ENCODE peak calls at places on chromosomes 5 and 9, in ten cellular contexts. One of them, this sample, is unnamed. For H3K36me3, the result is how much of the 10 kb centered on the place peaks cover.

GRCh38 chr5:51987679-51988209 is 604.5 kb downstream of the ISL1 start:
- DNase-seq in cardiac muscle cell: no peak
- DNase-seq in Karpas-422: no peak
- DNase-seq in prostate gland: no peak
- DNase-seq in testis: no peak
- DNase-seq in brain microvascular endothelial cell: no peak
- DNase-seq in uterus: no peak
- DNase-seq in neural progenitor cell: no peak
- DNase-seq in gastrocnemius medialis: no peak
- DNase-seq in aorta: no peak
- DNase-seq in this sample: no peak

GRCh38 chr5:94776167-94776566 is 157.7 kb downstream of the SLF1 start:
- DNase-seq in gastrocnemius medialis: no peak
- DNase-seq in prostate gland: no peak
- DNase-seq in cardiac muscle cell: no peak
- DNase-seq in neural progenitor cell: no peak
- DNase-seq in uterus: no peak
- DNase-seq in testis: no peak
- DNase-seq in aorta: no peak
- DNase-seq in Karpas-422: no peak
- DNase-seq in brain microvascular endothelial cell: no peak
- DNase-seq in this sample: no peak

GRCh38 chr9:86585422-86586143 is 231.4 kb upstream of the TUT7 start:
- DNase-seq in Karpas-422: no peak
- DNase-seq in gastrocnemius medialis: no peak
- DNase-seq in neural progenitor cell: no peak
- DNase-seq in aorta: no peak
- DNase-seq in brain microvascular endothelial cell: no peak
- DNase-seq in prostate gland: peak
- DNase-seq in uterus: no peak
- DNase-seq in testis: no peak
- DNase-seq in cardiac muscle cell: peak
- DNase-seq in this sample: no peak

GRCh38 chr9:119159386-119159785 is 209.8 kb downstream of the BRINP1 start:
- DNase-seq in prostate gland: no peak
- DNase-seq in gastrocnemius medialis: no peak
- DNase-seq in neural progenitor cell: no peak
- DNase-seq in aorta: no peak
- DNase-seq in uterus: no peak
- DNase-seq in testis: no peak
- DNase-seq in Karpas-422: no peak
- DNase-seq in cardiac muscle cell: no peak
- DNase-seq in brain microvascular endothelial cell: no peak
- DNase-seq in this sample: no peak

GRCh38 chr9:26234865-26235264 is 556.6 kb upstream of the TUSC1 start:
- DNase-seq in Karpas-422: peak
- DNase-seq in prostate gland: no peak
- DNase-seq in neural progenitor cell: no peak
- DNase-seq in brain microvascular endothelial cell: no peak
- DNase-seq in uterus: no peak
- DNase-seq in gastrocnemius medialis: no peak
- DNase-seq in cardiac muscle cell: no peak
- DNase-seq in testis: no peak
- DNase-seq in aorta: no peak
- DNase-seq in this sample: no peak

GRCh38 chr9:99231708-99232107 is 9.6 kb downstream of the SEC61B start:
- DNase-seq in testis: no peak
- DNase-seq in cardiac muscle cell: peak
- DNase-seq in aorta: no peak
- DNase-seq in uterus: no peak
- DNase-seq in Karpas-422: peak
- DNase-seq in gastrocnemius medialis: no peak
- DNase-seq in neural progenitor cell: peak
- DNase-seq in prostate gland: no peak
- DNase-seq in brain microvascular endothelial cell: no peak
- DNase-seq in this sample: no peak

GRCh38 chr9:6929428-6929827 is 171.7 kb downstream of the KDM4C start:
- DNase-seq in testis: no peak
- DNase-seq in Karpas-422: no peak
- DNase-seq in aorta: no peak
- DNase-seq in neural progenitor cell: no peak
- DNase-seq in gastrocnemius medialis: no peak
- DNase-seq in brain microvascular endothelial cell: no peak
- DNase-seq in uterus: no peak
- DNase-seq in cardiac muscle cell: no peak
- DNase-seq in prostate gland: no peak
- DNase-seq in this sample: no peak

GRCh38 chr5:147918899-147919298 is 12.6 kb upstream of the C5orf46 start:
- DNase-seq in uterus: no peak
- DNase-seq in prostate gland: no peak
- DNase-seq in testis: no peak
- DNase-seq in aorta: no peak
- DNase-seq in neural progenitor cell: no peak
- DNase-seq in cardiac muscle cell: no peak
- DNase-seq in gastrocnemius medialis: no peak
- DNase-seq in brain microvascular endothelial cell: no peak
- DNase-seq in Karpas-422: no peak
- DNase-seq in this sample: no peak

GRCh38 chr5:52922384-52922783 is 66.8 kb upstream of the ITGA2 start:
- DNase-seq in cardiac muscle cell: peak
- DNase-seq in neural progenitor cell: peak
- DNase-seq in Karpas-422: no peak
- DNase-seq in gastrocnemius medialis: no peak
- DNase-seq in testis: no peak
- DNase-seq in brain microvascular endothelial cell: peak
- DNase-seq in aorta: no peak
- DNase-seq in prostate gland: no peak
- DNase-seq in uterus: no peak
- DNase-seq in this sample: peak

GRCh38 chr5:119402081-119402480 is 46.3 kb downstream of the TNFAIP8 start:
- DNase-seq in neural progenitor cell: no peak
- DNase-seq in cardiac muscle cell: no peak
- DNase-seq in brain microvascular endothelial cell: no peak
- DNase-seq in testis: no peak
- DNase-seq in prostate gland: no peak
- DNase-seq in Karpas-422: no peak
- DNase-seq in aorta: no peak
- DNase-seq in uterus: no peak
- DNase-seq in gastrocnemius medialis: no peak
- DNase-seq in this sample: no peak

GRCh38 chr5:140978260-140978659 is 12.0 kb downstream of the PCDHAC2 start:
- DNase-seq in aorta: no peak
- DNase-seq in Karpas-422: no peak
- DNase-seq in prostate gland: no peak
- DNase-seq in neural progenitor cell: no peak
- DNase-seq in gastrocnemius medialis: no peak
- DNase-seq in uterus: no peak
- DNase-seq in cardiac muscle cell: no peak
- DNase-seq in testis: peak
- DNase-seq in brain microvascular endothelial cell: no peak
- DNase-seq in this sample: no peak

GRCh38 chr5:107990881-107991810 is 320.4 kb upstream of the EFNA5 start:
- DNase-seq in cardiac muscle cell: no peak
- DNase-seq in prostate gland: no peak
- DNase-seq in uterus: no peak
- DNase-seq in testis: no peak
- DNase-seq in gastrocnemius medialis: no peak
- DNase-seq in brain microvascular endothelial cell: no peak
- DNase-seq in Karpas-422: no peak
- DNase-seq in aorta: no peak
- DNase-seq in neural progenitor cell: no peak
- DNase-seq in this sample: no peak

GRCh38 chr5:37918420-37918819 is 78.6 kb upstream of the GDNF start:
- DNase-seq in cardiac muscle cell: peak
- DNase-seq in brain microvascular endothelial cell: no peak
- DNase-seq in Karpas-422: no peak
- DNase-seq in testis: peak
- DNase-seq in prostate gland: no peak
- DNase-seq in uterus: no peak
- DNase-seq in neural progenitor cell: no peak
- DNase-seq in gastrocnemius medialis: no peak
- DNase-seq in aorta: no peak
- DNase-seq in this sample: no peak

DNA sequence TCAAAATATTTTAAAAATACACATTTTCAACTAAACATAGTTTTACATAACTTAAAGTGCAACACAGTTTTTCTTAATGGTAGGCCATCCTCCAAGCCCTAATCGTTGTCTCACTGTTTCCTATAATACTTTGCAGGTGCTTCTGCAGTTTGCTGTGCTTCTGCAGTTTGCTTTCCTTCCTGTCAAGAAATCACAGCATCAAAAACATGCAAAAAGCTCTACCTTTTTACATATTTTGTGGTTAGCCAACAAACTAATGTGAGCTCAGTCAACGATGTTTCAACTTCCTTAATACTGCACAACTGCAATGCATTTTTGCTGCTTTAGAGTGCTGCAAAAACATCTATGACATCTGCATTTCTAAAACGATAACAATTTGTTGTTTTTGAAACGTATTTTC is 25.2 kb downstream of the EMB start:
- DNase-seq in brain microvascular endothelial cell: no peak
- DNase-seq in testis: no peak
- DNase-seq in neural progenitor cell: no peak
- DNase-seq in gastrocnemius medialis: no peak
- DNase-seq in aorta: no peak
- DNase-seq in prostate gland: no peak
- DNase-seq in uterus: no peak
- DNase-seq in cardiac muscle cell: no peak
- DNase-seq in Karpas-422: peak
- DNase-seq in this sample: no peak
- H3K36me3 ChIP-seq in brain microvascular endothelial cell: under half
- H3K36me3 ChIP-seq in testis: under half
- H3K36me3 ChIP-seq in neural progenitor cell: under half
- H3K36me3 ChIP-seq in gastrocnemius medialis: under half
- H3K36me3 ChIP-seq in aorta: under half
- H3K36me3 ChIP-seq in prostate gland: under half
- H3K36me3 ChIP-seq in uterus: under half
- H3K36me3 ChIP-seq in cardiac muscle cell: under half
- H3K36me3 ChIP-seq in Karpas-422: under half
- H3K36me3 ChIP-seq in this sample: under half

DNA sequence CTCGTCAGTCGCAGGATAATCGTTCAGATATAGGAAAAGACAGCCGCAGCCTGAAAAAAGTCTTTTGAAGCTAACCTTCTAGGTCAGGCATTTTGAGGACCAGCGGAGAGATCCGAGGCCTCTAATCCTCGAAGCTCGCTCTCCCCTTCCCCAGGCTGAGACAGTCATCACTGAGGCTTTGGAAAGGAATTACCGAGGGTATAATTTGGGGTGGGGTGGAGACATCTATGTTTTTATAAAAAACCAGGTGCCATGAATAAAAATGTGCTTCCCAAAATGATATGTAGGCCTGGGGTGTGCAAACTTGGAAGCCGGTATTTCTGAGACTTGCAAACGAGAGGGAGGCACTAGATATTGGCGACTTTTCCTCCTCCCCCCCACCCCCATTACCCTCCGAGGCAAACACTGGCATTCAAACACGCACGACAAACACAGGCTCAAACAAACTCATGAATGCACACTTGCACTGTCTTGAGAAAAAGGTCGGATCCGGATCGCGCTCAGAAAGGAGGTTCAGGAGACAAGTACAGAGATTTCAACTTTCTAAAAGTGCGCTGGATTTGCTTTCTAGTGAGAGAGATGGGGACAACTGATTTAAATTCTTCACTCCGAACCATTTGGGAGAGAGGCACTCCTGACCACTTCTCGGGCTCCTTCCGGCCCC is 935 bp upstream of the MSX2 start:
- DNase-seq in Karpas-422: no peak
- DNase-seq in uterus: no peak
- DNase-seq in cardiac muscle cell: no peak
- DNase-seq in prostate gland: no peak
- DNase-seq in brain microvascular endothelial cell: no peak
- DNase-seq in gastrocnemius medialis: no peak
- DNase-seq in neural progenitor cell: peak
- DNase-seq in testis: no peak
- DNase-seq in aorta: no peak
- DNase-seq in this sample: no peak
- H3K4me3 ChIP-seq in Karpas-422: no peak
- H3K4me3 ChIP-seq in uterus: peak
- H3K4me3 ChIP-seq in cardiac muscle cell: peak
- H3K4me3 ChIP-seq in prostate gland: peak
- H3K4me3 ChIP-seq in brain microvascular endothelial cell: peak
- H3K4me3 ChIP-seq in gastrocnemius medialis: peak
- H3K4me3 ChIP-seq in neural progenitor cell: peak
- H3K4me3 ChIP-seq in testis: peak
- H3K4me3 ChIP-seq in aorta: peak
- H3K4me3 ChIP-seq in this sample: no peak

DNA sequence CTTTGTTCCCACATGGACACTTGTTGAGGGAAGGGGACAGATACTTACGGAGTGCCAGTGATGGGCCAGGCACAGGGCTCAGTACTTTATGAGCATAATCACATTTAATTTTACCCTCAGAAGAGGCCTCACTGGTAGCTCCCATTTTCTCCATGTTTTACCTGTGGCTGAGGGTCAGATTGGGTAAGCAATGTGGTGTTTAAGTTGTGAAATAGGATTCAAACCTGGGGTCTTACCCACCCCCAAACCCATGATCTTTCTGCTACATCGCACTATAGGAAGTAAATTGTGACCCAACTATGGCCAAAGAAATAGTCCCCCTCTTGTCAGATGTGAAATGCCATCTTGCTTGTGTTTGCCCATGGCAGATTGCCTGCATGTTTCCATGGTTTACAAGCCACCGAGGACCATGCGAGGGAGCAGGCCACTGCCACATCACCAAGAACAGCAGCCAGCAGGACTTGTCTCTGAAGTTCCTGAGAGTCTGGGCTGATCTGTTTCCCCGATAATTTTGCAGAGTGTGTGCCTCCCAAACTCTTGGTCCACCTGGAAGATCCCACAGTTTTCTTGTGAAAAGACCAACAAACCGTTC is 95.4 kb downstream of the MACROH2A1 start:
- DNase-seq in testis: no peak
- DNase-seq in gastrocnemius medialis: no peak
- DNase-seq in neural progenitor cell: no peak
- DNase-seq in prostate gland: no peak
- DNase-seq in aorta: no peak
- DNase-seq in cardiac muscle cell: no peak
- DNase-seq in Karpas-422: no peak
- DNase-seq in uterus: no peak
- DNase-seq in brain microvascular endothelial cell: no peak
- DNase-seq in this sample: no peak
- H3K36me3 ChIP-seq in testis: under half
- H3K36me3 ChIP-seq in gastrocnemius medialis: under half
- H3K36me3 ChIP-seq in neural progenitor cell: under half
- H3K36me3 ChIP-seq in prostate gland: under half
- H3K36me3 ChIP-seq in aorta: under half
- H3K36me3 ChIP-seq in cardiac muscle cell: under half
- H3K36me3 ChIP-seq in Karpas-422: under half
- H3K36me3 ChIP-seq in uterus: under half
- H3K36me3 ChIP-seq in brain microvascular endothelial cell: under half
- H3K36me3 ChIP-seq in this sample: under half

DNA sequence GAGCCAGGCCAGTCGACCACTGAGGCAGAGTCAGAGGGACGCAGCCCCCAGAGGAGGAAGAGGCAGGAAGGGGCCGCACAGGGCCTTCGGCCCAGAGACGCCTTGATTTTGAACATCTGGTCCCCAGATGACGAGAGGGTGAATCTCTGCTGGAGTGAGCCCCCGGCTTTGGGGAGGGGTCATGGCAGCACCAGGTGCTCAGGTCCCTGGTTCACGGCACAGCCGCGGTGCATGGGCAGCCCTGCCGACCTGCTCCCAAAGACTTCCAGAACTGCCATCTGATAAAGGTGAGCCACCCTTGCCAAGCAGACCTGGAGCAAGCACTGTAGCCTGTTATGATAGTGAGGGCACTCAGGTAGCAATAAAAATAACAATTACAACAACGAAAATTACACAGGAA is 29.8 kb downstream of the LPCAT1 start:
- DNase-seq in cardiac muscle cell: no peak
- DNase-seq in brain microvascular endothelial cell: no peak
- DNase-seq in gastrocnemius medialis: no peak
- DNase-seq in neural progenitor cell: no peak
- DNase-seq in aorta: no peak
- DNase-seq in Karpas-422: no peak
- DNase-seq in prostate gland: no peak
- DNase-seq in testis: no peak
- DNase-seq in uterus: no peak
- DNase-seq in this sample: no peak
- H3K4me3 ChIP-seq in cardiac muscle cell: no peak
- H3K4me3 ChIP-seq in brain microvascular endothelial cell: no peak
- H3K4me3 ChIP-seq in gastrocnemius medialis: no peak
- H3K4me3 ChIP-seq in neural progenitor cell: no peak
- H3K4me3 ChIP-seq in aorta: no peak
- H3K4me3 ChIP-seq in Karpas-422: no peak
- H3K4me3 ChIP-seq in prostate gland: no peak
- H3K4me3 ChIP-seq in testis: no peak
- H3K4me3 ChIP-seq in uterus: no peak
- H3K4me3 ChIP-seq in this sample: no peak

This sample was measured in kidney epithelial cell.